ENCODE peak calls at places on chromosomes 4 and X, in four cellular contexts. K, Q, D and O are unnamed samples.

GRCh38 chr4:186979966-186980745 is 256.5 kb upstream of the FAT1 start:
- DNase-seq in K (no peak), Q (no peak), D (no peak), O (no peak)

GRCh38 chrX:155745792-155746191 is 133.0 kb upstream of the TMLHE start:
- DNase-seq in Q (no peak), D (no peak), K (no peak), O (no peak)

GRCh38 chr4:36402008-36402758 is 120.8 kb downstream of the DTHD1 start:
- DNase-seq in Q (no peak), D (no peak), K (no peak), O (no peak)

GRCh38 chr4:89253306-89253705 is 54.3 kb downstream of the GPRIN3 start:
- DNase-seq in K (no peak), D (no peak), Q (no peak), O (no peak)

GRCh38 chrX:72255445-72255844 is 16.6 kb upstream of the ERCC6L start:
- DNase-seq in D (no peak), Q (no peak), K (no peak), O (no peak)

GRCh38 chrX:111352424-111352823 is 59.6 kb downstream of the DCX start:
- DNase-seq in K (no peak), Q (no peak), D (no peak), O (no peak)

GRCh38 chr4:156977435-156978160 is 6.0 kb upstream of the PDGFC start:
- DNase-seq in D (peak; percentile 78), Q (no peak), K (no peak), O (no peak)

GRCh38 chrX:23403849-23404248 is 69.2 kb downstream of the PTCHD1 start:
- DNase-seq in K (peak; percentile 0), Q (no peak), D (no peak), O (no peak)

GRCh38 chr4:37891221-37892159 is 606 bp downstream of the TBC1D1 start:
- DNase-seq in D (no peak), Q (peak; percentile 72), K (peak; percentile 78), O (no peak)

GRCh38 chr4:160129439-160129838 is 1026.6 kb downstream of the RAPGEF2 start:
- DNase-seq in K (no peak), D (no peak), Q (no peak), O (no peak)

GRCh38 chr4:71338846-71339593 is at the start of gene SLC4A4:
- DNase-seq in Q (no peak), D (no peak), K (no peak), O (no peak)

GRCh38 chr4:40953253-40954118 is 203.7 kb downstream of the NSUN7 start:
- DNase-seq in K (no peak), Q (no peak), D (no peak), O (no peak)